ENCODE peak calls at places on chromosome 2, in ten cellular contexts. R is HCT116, G is IMR-90, B is neuronal stem cell, A is MM.1S, L is trophoblast cell, J is fibroblast of lung, S is keratinocyte, Q is mammary epithelial cell, E is neural progenitor cell. H is an unnamed sample.

GRCh38 chr2:174662459-174662858 is 64.9 kb upstream of the WIPF1 start:
- DNase-seq in L (no peak), G (peak), S (no peak), E (no peak), A (no peak), B (no peak), Q (peak), R (no peak), J (peak), H (no peak)

GRCh38 chr2:225002039-225002655 is 40.1 kb downstream of the DOCK10 start:
- DNase-seq in B (peak), J (peak), L (peak), S (no peak), Q (peak), R (peak), A (peak), G (peak), E (peak), H (peak)

GRCh38 chr2:11118761-11119160 is 36.5 kb upstream of the SLC66A3 start:
- DNase-seq in L (no peak), E (no peak), G (peak), B (no peak), J (no peak), R (no peak), Q (no peak), S (no peak), A (no peak), H (no peak)

GRCh38 chr2:144405313-144405710 is 114.6 kb downstream of the ZEB2 start:
- DNase-seq in L (no peak), A (no peak), S (no peak), G (no peak), R (no peak), J (no peak), B (no peak), E (no peak), Q (no peak), H (no peak)

GRCh38 chr2:189580662-189581353 is at the start of gene SLC40A1:
- DNase-seq in Q (peak), S (no peak), J (peak), L (peak), E (peak), G (peak), A (peak), R (no peak), B (peak), H (peak)

GRCh38 chr2:220165401-220165800 is 538.0 kb downstream of the SLC4A3 start:
- DNase-seq in J (no peak), R (no peak), S (no peak), A (no peak), L (peak), B (peak), G (no peak), E (peak), Q (no peak), H (no peak)

GRCh38 chr2:16312771-16313170 is 352.9 kb downstream of the CYRIA start:
- DNase-seq in S (no peak), E (no peak), G (no peak), R (no peak), Q (no peak), B (no peak), J (no peak), A (no peak), L (no peak), H (no peak)

GRCh38 chr2:64298161-64298560 is 153.9 kb upstream of the PELI1 start:
- DNase-seq in S (no peak), L (no peak), A (no peak), Q (no peak), R (no peak), J (no peak), B (no peak), G (no peak), E (no peak), H (no peak)

GRCh38 chr2:54454548-54454921 is 1.6 kb upstream of the SPTBN1 start:
- DNase-seq in L (no peak), J (no peak), G (no peak), Q (no peak), R (no peak), E (no peak), S (no peak), B (no peak), A (no peak), H (peak)

DNA sequence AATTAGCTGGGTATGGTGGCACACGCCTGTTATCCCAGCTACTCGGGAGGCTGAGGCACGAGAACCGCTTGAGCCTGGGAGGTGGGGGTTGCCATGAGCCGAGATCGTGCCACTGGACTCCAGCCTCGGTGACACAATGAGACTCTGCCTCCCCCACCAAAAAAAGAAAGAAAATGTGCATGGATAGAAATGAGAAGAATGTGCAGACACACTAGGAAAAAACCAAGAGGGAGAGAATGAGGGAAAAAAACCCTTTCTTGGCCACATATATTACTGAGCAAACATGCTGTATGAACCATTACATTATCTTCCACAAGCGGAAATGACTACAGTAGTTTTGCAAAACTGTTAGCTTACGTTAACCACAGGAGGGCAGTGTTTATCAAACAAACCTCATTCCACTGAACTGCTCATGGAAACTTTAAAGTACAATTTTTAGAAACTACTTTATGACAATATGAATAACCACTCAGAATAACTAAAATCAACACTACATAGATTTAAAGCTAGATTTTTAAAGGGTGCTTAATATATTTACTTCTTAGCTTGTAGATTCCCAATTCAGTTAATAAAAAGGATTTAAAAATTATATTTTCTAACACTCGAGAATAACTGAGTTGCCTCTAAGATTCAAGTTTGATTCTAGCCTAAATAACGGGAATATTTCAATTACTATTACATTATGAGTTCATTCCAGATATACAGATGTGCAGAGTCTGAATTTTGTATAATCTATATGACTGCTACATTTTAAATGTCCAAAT is 26.4 kb downstream of the ASXL2 start:
- DNase-seq in R (peak), Q (peak), G (peak), L (peak), E (peak), A (peak), S (no peak), J (peak), B (peak), H (peak)
- H3K9ac ChIP-seq in R (no peak), Q (no peak), G (peak), L (no peak), E (no peak), A (peak), S (no peak), J (no peak), B (no peak), H (no peak)

DNA sequence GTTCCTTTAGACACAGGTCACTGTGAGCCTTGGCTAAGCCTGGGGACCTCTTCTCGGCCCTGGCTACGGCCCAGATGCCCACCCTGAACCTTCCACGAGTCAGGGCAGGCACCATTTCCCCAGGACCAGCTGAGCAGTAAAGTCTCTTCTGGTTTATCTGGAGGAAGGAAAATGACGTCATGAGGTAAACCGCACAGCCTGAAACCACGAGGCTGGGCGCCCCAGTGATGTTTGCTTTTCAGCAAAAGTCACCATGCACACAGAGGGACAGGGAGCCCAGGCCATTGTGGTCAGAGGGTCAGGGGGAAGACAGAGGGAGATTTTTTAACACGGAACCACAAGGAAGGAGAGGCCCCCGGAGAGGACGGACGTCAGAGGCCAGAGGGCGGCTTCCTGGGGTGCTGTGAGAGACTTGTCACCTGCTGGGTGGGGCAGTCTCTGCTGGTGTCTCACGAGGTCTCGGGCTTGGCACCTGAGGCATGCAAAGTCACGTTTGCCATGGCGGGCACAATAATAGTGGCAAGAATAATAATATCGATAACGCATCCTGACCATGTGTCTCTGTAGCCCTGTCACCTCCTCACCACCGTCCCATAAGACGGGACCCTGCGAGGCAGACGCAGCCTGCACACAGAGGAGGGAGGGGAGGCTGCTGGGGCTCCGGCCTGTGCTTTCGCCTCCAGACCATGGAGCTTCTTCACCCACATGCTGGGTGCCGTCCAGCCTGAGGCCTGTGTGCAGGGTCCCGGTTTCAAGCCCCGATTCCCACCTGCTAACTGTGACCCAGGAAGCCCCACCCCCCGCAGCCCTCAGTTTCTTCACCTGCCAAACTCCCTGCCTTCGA is 33.2 kb upstream of the FOSL2 start:
- DNase-seq in Q (no peak), B (no peak), G (peak), L (peak), R (no peak), J (peak), S (no peak), A (peak), E (no peak), H (peak)
- H2AFZ ChIP-seq in Q (no peak), B (peak), G (peak), L (no peak), R (no peak), J (no peak), S (no peak), A (peak), E (no peak), H (peak)

GRCh38 chr2:15220618-15221017 is 340.5 kb downstream of the NBAS start:
- DNase-seq in E (no peak), R (no peak), L (no peak), B (no peak), Q (no peak), A (no peak), J (no peak), S (no peak), G (no peak), H (no peak)

GRCh38 chr2:15222856-15223255 is 338.3 kb downstream of the NBAS start:
- DNase-seq in G (no peak), E (no peak), L (no peak), B (no peak), R (no peak), A (no peak), Q (no peak), S (no peak), J (no peak), H (no peak)

GRCh38 chr2:15225131-15225530 is 336.0 kb downstream of the NBAS start:
- DNase-seq in B (no peak), J (no peak), S (no peak), E (no peak), L (peak), Q (no peak), A (no peak), G (no peak), R (no peak), H (no peak)

GRCh38 chr2:15218423-15219086 is 342.6 kb downstream of the NBAS start:
- DNase-seq in Q (no peak), A (no peak), E (no peak), B (no peak), J (no peak), G (no peak), S (no peak), L (no peak), R (no peak), H (no peak)

DNA sequence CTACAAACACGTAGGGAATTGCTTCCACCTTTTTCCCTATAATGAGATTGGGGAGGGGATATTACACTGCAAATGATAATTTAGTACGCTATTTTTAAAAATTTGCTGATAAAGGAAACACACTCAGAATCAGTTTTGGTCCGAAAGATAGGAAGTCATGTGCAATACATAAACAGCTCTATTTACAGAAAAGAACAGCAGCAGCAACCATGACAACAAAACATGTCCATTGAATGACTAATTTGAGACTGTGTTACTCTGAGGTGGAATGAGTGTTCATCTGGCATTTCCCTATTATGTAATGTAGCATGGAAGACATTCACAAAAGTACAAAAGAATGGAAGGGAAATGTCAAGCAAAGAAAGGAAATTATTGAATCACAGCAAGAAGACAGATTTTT is 337.2 kb downstream of the NBAS start:
- DNase-seq in Q (peak), R (no peak), S (peak), G (peak), E (no peak), B (no peak), J (peak), L (peak), A (no peak), H (no peak)
- H3K9ac ChIP-seq in Q (peak), R (no peak), S (no peak), G (no peak), E (no peak), B (no peak), J (no peak), L (no peak), A (no peak), H (no peak)

GRCh38 chr2:42031281-42031680 is 16.5 kb upstream of the PKDCC start:
- DNase-seq in Q (no peak), E (no peak), A (no peak), S (no peak), L (no peak), B (no peak), R (no peak), G (no peak), J (no peak), H (no peak)
- H2AFZ ChIP-seq in Q (no peak), E (no peak), A (no peak), S (no peak), L (no peak), B (no peak), R (no peak), G (no peak), J (no peak), H (no peak)

DNA sequence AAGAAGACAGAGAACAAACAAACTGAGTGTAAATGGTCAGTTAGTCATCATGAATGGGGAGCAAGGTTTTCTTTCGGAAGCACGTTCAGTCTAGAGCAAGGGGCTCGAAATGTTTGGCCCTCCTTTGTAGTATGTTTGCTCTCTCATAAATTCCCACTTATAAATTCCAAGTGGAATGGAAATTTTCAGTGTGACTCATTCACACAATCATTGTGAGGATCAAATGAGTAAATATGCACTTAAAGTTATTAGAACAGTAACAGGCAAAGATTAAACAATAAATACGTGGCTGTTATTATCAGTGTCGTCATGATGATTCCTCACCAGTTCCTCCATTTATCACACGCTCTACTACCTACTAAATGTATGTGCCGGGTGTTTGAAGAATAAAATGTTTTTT is 10.5 kb downstream of the CNGA3 start:
- DNase-seq in A (no peak), G (no peak), B (no peak), R (no peak), E (no peak), J (no peak), L (peak), Q (no peak), S (no peak), H (no peak)
- H3K9ac ChIP-seq in A (no peak), G (no peak), B (no peak), R (no peak), E (no peak), J (no peak), L (no peak), Q (no peak), S (no peak), H (no peak)

H was measured in HepG2.